ENCODE peak calls at places on chromosomes 5 and 9, in ten cellular contexts. One of them, this sample, is unnamed.

GRCh38 chr5:115160975-115161475 is 8.7 kb downstream of the TRIM36 start:
- DNase-seq in kidney epithelial cell: no peak
- DNase-seq in spleen: no peak
- DNase-seq in BE2C: no peak
- DNase-seq in breast epithelium: no peak
- DNase-seq in CD8-positive, alpha-beta T cell: no peak
- DNase-seq in coronary artery: no peak
- DNase-seq in foreskin fibroblast: no peak
- DNase-seq in heart left ventricle: no peak
- DNase-seq in astrocyte of the spinal cord: no peak
- DNase-seq in this sample: no peak

GRCh38 chr5:68010740-68011139 is 204.8 kb upstream of the PIK3R1 start:
- DNase-seq in heart left ventricle: no peak
- DNase-seq in spleen: no peak
- DNase-seq in kidney epithelial cell: no peak
- DNase-seq in breast epithelium: no peak
- DNase-seq in CD8-positive, alpha-beta T cell: no peak
- DNase-seq in coronary artery: no peak
- DNase-seq in BE2C: no peak
- DNase-seq in astrocyte of the spinal cord: no peak
- DNase-seq in foreskin fibroblast: no peak
- DNase-seq in this sample: no peak

GRCh38 chr5:154543380-154543779 is 65.4 kb upstream of the HAND1 start:
- DNase-seq in heart left ventricle: no peak
- DNase-seq in coronary artery: no peak
- DNase-seq in breast epithelium: no peak
- DNase-seq in BE2C: no peak
- DNase-seq in astrocyte of the spinal cord: peak
- DNase-seq in CD8-positive, alpha-beta T cell: no peak
- DNase-seq in spleen: no peak
- DNase-seq in foreskin fibroblast: no peak
- DNase-seq in kidney epithelial cell: no peak
- DNase-seq in this sample: peak

GRCh38 chr9:110748251-110748893 is 79.8 kb downstream of the MUSK start:
- DNase-seq in foreskin fibroblast: peak
- DNase-seq in kidney epithelial cell: no peak
- DNase-seq in spleen: no peak
- DNase-seq in coronary artery: no peak
- DNase-seq in BE2C: no peak
- DNase-seq in heart left ventricle: no peak
- DNase-seq in breast epithelium: no peak
- DNase-seq in astrocyte of the spinal cord: no peak
- DNase-seq in CD8-positive, alpha-beta T cell: no peak
- DNase-seq in this sample: no peak

GRCh38 chr9:132516911-132517310 is 65.5 kb upstream of the BARHL1 start:
- DNase-seq in heart left ventricle: no peak
- DNase-seq in CD8-positive, alpha-beta T cell: no peak
- DNase-seq in foreskin fibroblast: no peak
- DNase-seq in astrocyte of the spinal cord: no peak
- DNase-seq in coronary artery: no peak
- DNase-seq in BE2C: no peak
- DNase-seq in breast epithelium: no peak
- DNase-seq in spleen: no peak
- DNase-seq in kidney epithelial cell: no peak
- DNase-seq in this sample: no peak

GRCh38 chr9:93365427-93366118 is 85.9 kb upstream of the FAM120A start:
- DNase-seq in CD8-positive, alpha-beta T cell: no peak
- DNase-seq in astrocyte of the spinal cord: no peak
- DNase-seq in coronary artery: no peak
- DNase-seq in foreskin fibroblast: no peak
- DNase-seq in kidney epithelial cell: no peak
- DNase-seq in breast epithelium: no peak
- DNase-seq in spleen: no peak
- DNase-seq in BE2C: no peak
- DNase-seq in heart left ventricle: no peak
- DNase-seq in this sample: no peak

GRCh38 chr9:35972093-35972492 is 14.1 kb upstream of the OR2S2 start:
- DNase-seq in BE2C: no peak
- DNase-seq in kidney epithelial cell: no peak
- DNase-seq in coronary artery: no peak
- DNase-seq in breast epithelium: no peak
- DNase-seq in astrocyte of the spinal cord: no peak
- DNase-seq in CD8-positive, alpha-beta T cell: no peak
- DNase-seq in heart left ventricle: peak
- DNase-seq in spleen: no peak
- DNase-seq in foreskin fibroblast: peak
- DNase-seq in this sample: no peak

GRCh38 chr9:36550135-36550534 is 22.6 kb upstream of the MELK start:
- DNase-seq in CD8-positive, alpha-beta T cell: no peak
- DNase-seq in BE2C: no peak
- DNase-seq in kidney epithelial cell: no peak
- DNase-seq in coronary artery: no peak
- DNase-seq in heart left ventricle: no peak
- DNase-seq in spleen: no peak
- DNase-seq in astrocyte of the spinal cord: no peak
- DNase-seq in foreskin fibroblast: no peak
- DNase-seq in breast epithelium: no peak
- DNase-seq in this sample: no peak

GRCh38 chr9:31847963-31848362 is 536.5 kb upstream of the ACO1 start:
- DNase-seq in breast epithelium: no peak
- DNase-seq in heart left ventricle: no peak
- DNase-seq in foreskin fibroblast: no peak
- DNase-seq in astrocyte of the spinal cord: no peak
- DNase-seq in kidney epithelial cell: no peak
- DNase-seq in CD8-positive, alpha-beta T cell: no peak
- DNase-seq in spleen: no peak
- DNase-seq in coronary artery: no peak
- DNase-seq in BE2C: no peak
- DNase-seq in this sample: no peak

GRCh38 chr9:31854187-31854586 is 530.3 kb upstream of the ACO1 start:
- DNase-seq in astrocyte of the spinal cord: no peak
- DNase-seq in spleen: peak
- DNase-seq in CD8-positive, alpha-beta T cell: no peak
- DNase-seq in BE2C: no peak
- DNase-seq in coronary artery: no peak
- DNase-seq in heart left ventricle: no peak
- DNase-seq in foreskin fibroblast: no peak
- DNase-seq in kidney epithelial cell: no peak
- DNase-seq in breast epithelium: no peak
- DNase-seq in this sample: no peak

DNA sequence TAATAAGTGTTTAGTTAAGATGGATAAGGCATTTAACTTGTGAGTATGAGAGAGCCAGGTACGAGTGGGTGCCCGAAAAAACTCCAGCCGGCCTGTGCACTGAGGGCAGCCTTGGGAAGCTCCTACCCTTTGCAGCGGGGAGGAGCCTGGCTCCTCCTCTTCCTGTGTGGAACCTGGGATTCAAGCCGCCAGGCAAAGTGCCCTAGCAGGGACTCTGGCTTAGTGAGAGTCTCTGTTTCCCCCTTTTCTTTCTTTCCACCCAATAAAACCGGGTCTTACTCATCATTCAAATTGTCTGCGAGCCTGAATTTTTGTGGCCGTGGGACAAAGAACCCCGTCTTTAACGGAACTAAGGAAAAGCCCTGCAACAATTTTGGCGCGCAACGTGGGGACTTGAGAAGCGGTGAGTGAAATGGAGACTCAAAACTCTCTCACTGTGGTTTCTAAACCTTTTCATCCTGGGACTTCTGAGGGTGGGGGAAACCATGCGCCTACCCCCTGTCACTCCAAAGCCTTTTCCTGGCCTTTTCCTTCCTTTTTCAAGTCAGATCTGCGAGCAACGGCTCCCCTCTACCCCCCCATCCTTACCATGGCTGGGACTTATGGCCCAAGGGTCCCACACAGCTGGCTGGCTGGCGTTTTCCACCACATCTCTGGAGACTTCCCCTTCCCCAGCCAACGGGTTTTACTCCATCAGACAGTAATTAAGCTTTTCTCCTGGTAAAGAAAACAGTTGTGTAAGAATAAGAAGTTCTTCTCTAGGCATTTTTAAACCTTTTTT is 535.7 kb upstream of the ACO1 start:
- DNase-seq in BE2C: no peak
- DNase-seq in coronary artery: no peak
- DNase-seq in breast epithelium: no peak
- DNase-seq in foreskin fibroblast: no peak
- DNase-seq in CD8-positive, alpha-beta T cell: no peak
- DNase-seq in astrocyte of the spinal cord: no peak
- DNase-seq in spleen: no peak
- DNase-seq in kidney epithelial cell: no peak
- DNase-seq in heart left ventricle: no peak
- DNase-seq in this sample: no peak
- H3K4me3 ChIP-seq in BE2C: no peak
- H3K4me3 ChIP-seq in coronary artery: no peak
- H3K4me3 ChIP-seq in breast epithelium: no peak
- H3K4me3 ChIP-seq in foreskin fibroblast: no peak
- H3K4me3 ChIP-seq in CD8-positive, alpha-beta T cell: no peak
- H3K4me3 ChIP-seq in astrocyte of the spinal cord: no peak
- H3K4me3 ChIP-seq in spleen: no peak
- H3K4me3 ChIP-seq in kidney epithelial cell: no peak
- H3K4me3 ChIP-seq in heart left ventricle: no peak
- H3K4me3 ChIP-seq in this sample: no peak

GRCh38 chr5:133612021-133612860 is at the start of gene FSTL4:
- DNase-seq in spleen: peak
- DNase-seq in astrocyte of the spinal cord: no peak
- DNase-seq in BE2C: peak
- DNase-seq in breast epithelium: no peak
- DNase-seq in CD8-positive, alpha-beta T cell: no peak
- DNase-seq in heart left ventricle: no peak
- DNase-seq in kidney epithelial cell: no peak
- DNase-seq in foreskin fibroblast: no peak
- DNase-seq in coronary artery: no peak
- DNase-seq in this sample: no peak

GRCh38 chr5:133613184-133613583 is 843 bp upstream of the FSTL4 start:
- DNase-seq in coronary artery: no peak
- DNase-seq in kidney epithelial cell: no peak
- DNase-seq in spleen: no peak
- DNase-seq in CD8-positive, alpha-beta T cell: no peak
- DNase-seq in heart left ventricle: no peak
- DNase-seq in BE2C: no peak
- DNase-seq in astrocyte of the spinal cord: no peak
- DNase-seq in foreskin fibroblast: no peak
- DNase-seq in breast epithelium: no peak
- DNase-seq in this sample: no peak

GRCh38 chr5:133611357-133612020 is 852 bp downstream of the FSTL4 start:
- DNase-seq in spleen: no peak
- DNase-seq in kidney epithelial cell: no peak
- DNase-seq in CD8-positive, alpha-beta T cell: no peak
- DNase-seq in heart left ventricle: no peak
- DNase-seq in BE2C: peak
- DNase-seq in foreskin fibroblast: no peak
- DNase-seq in coronary artery: no peak
- DNase-seq in breast epithelium: no peak
- DNase-seq in astrocyte of the spinal cord: no peak
- DNase-seq in this sample: no peak

GRCh38 chr5:133613743-133614142 is 1.4 kb upstream of the FSTL4 start:
- DNase-seq in kidney epithelial cell: no peak
- DNase-seq in CD8-positive, alpha-beta T cell: no peak
- DNase-seq in BE2C: no peak
- DNase-seq in coronary artery: no peak
- DNase-seq in foreskin fibroblast: no peak
- DNase-seq in spleen: no peak
- DNase-seq in heart left ventricle: no peak
- DNase-seq in astrocyte of the spinal cord: no peak
- DNase-seq in breast epithelium: no peak
- DNase-seq in this sample: no peak

DNA sequence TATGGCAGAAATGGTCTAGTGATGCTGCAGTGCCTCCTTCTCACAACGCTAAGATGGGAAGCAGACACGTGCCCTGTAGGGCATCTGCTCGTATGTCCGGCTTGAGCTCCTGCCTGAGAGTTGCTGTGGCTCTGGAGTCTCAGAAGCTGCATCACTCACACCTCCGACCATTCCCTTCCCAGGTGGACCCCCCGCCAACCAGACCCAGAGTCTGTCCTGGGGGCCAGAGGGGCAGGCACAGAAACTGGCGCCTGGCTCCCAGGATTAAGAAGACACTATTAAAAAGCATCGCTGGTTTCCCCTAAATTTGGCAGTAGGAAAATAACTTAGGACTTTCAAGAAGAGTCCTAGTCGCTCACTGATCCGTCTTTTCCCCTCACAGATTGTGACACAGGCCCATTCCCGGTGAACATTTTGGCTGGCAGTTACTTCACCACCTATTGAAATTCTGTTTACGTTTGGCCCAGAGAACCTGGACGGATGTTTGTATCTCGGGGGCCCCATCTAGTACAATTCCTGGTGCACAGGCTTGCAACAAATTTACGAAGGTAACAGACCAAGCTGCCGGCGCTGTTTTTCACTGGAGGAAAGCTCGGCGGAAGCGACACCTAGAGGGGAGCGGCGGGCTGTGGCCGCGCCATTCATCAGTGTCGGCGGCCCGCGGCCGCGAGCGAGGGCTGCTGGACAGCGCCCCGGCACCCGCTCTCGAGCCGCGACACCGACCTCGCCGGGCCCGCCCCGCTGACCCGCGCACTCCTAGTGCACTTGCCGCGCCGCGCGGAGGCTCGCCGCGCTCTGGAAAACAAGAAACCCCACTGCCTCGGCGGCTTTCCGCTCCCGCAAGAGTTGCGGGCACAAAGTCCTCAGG is 1.6 kb downstream of the FSTL4 start:
- DNase-seq in CD8-positive, alpha-beta T cell: no peak
- DNase-seq in astrocyte of the spinal cord: peak
- DNase-seq in BE2C: peak
- DNase-seq in breast epithelium: peak
- DNase-seq in coronary artery: no peak
- DNase-seq in kidney epithelial cell: no peak
- DNase-seq in heart left ventricle: peak
- DNase-seq in foreskin fibroblast: peak
- DNase-seq in spleen: peak
- DNase-seq in this sample: peak
- TF ChIP-seq CTCF in CD8-positive, alpha-beta T cell: no peak
- TF ChIP-seq CTCF in astrocyte of the spinal cord: peak
- TF ChIP-seq CTCF in BE2C: peak
- TF ChIP-seq CTCF in breast epithelium: no peak
- TF ChIP-seq CTCF in coronary artery: peak
- TF ChIP-seq CTCF in kidney epithelial cell: peak
- TF ChIP-seq CTCF in heart left ventricle: peak
- TF ChIP-seq CTCF in foreskin fibroblast: peak
- TF ChIP-seq CTCF in spleen: no peak
- TF ChIP-seq CTCF in this sample: peak

GRCh38 chr5:141557681-141558136 is 61.1 kb downstream of the DIAPH1 start:
- DNase-seq in heart left ventricle: peak
- DNase-seq in astrocyte of the spinal cord: peak
- DNase-seq in kidney epithelial cell: peak
- DNase-seq in breast epithelium: peak
- DNase-seq in CD8-positive, alpha-beta T cell: peak
- DNase-seq in coronary artery: peak
- DNase-seq in foreskin fibroblast: peak
- DNase-seq in spleen: peak
- DNase-seq in BE2C: peak
- DNase-seq in this sample: peak
- H3K4me3 ChIP-seq in heart left ventricle: peak
- H3K4me3 ChIP-seq in astrocyte of the spinal cord: peak
- H3K4me3 ChIP-seq in kidney epithelial cell: no peak
- H3K4me3 ChIP-seq in breast epithelium: no peak
- H3K4me3 ChIP-seq in CD8-positive, alpha-beta T cell: no peak
- H3K4me3 ChIP-seq in coronary artery: peak
- H3K4me3 ChIP-seq in foreskin fibroblast: peak
- H3K4me3 ChIP-seq in spleen: no peak
- H3K4me3 ChIP-seq in BE2C: peak
- H3K4me3 ChIP-seq in this sample: peak

GRCh38 chr5:9338796-9339195 is 207.1 kb downstream of the SEMA5A start:
- DNase-seq in breast epithelium: no peak
- DNase-seq in coronary artery: no peak
- DNase-seq in BE2C: no peak
- DNase-seq in spleen: no peak
- DNase-seq in astrocyte of the spinal cord: no peak
- DNase-seq in foreskin fibroblast: no peak
- DNase-seq in CD8-positive, alpha-beta T cell: no peak
- DNase-seq in kidney epithelial cell: no peak
- DNase-seq in heart left ventricle: no peak
- DNase-seq in this sample: no peak

GRCh38 chr5:9337908-9338307 is 208.0 kb downstream of the SEMA5A start:
- DNase-seq in heart left ventricle: no peak
- DNase-seq in breast epithelium: no peak
- DNase-seq in coronary artery: no peak
- DNase-seq in astrocyte of the spinal cord: peak
- DNase-seq in kidney epithelial cell: no peak
- DNase-seq in spleen: no peak
- DNase-seq in foreskin fibroblast: peak
- DNase-seq in BE2C: no peak
- DNase-seq in CD8-positive, alpha-beta T cell: no peak
- DNase-seq in this sample: peak

GRCh38 chr5:9342161-9342787 is 203.6 kb downstream of the SEMA5A start:
- DNase-seq in breast epithelium: no peak
- DNase-seq in kidney epithelial cell: no peak
- DNase-seq in astrocyte of the spinal cord: no peak
- DNase-seq in heart left ventricle: no peak
- DNase-seq in CD8-positive, alpha-beta T cell: no peak
- DNase-seq in foreskin fibroblast: no peak
- DNase-seq in coronary artery: no peak
- DNase-seq in BE2C: no peak
- DNase-seq in spleen: no peak
- DNase-seq in this sample: no peak

GRCh38 chr5:9340095-9340494 is 205.8 kb downstream of the SEMA5A start:
- DNase-seq in CD8-positive, alpha-beta T cell: no peak
- DNase-seq in coronary artery: no peak
- DNase-seq in breast epithelium: no peak
- DNase-seq in heart left ventricle: peak
- DNase-seq in kidney epithelial cell: no peak
- DNase-seq in spleen: no peak
- DNase-seq in BE2C: no peak
- DNase-seq in foreskin fibroblast: peak
- DNase-seq in astrocyte of the spinal cord: peak
- DNase-seq in this sample: peak

GRCh38 chr5:9339206-9339818 is 206.6 kb downstream of the SEMA5A start:
- DNase-seq in CD8-positive, alpha-beta T cell: no peak
- DNase-seq in spleen: no peak
- DNase-seq in coronary artery: no peak
- DNase-seq in BE2C: peak
- DNase-seq in astrocyte of the spinal cord: no peak
- DNase-seq in breast epithelium: no peak
- DNase-seq in kidney epithelial cell: no peak
- DNase-seq in heart left ventricle: no peak
- DNase-seq in foreskin fibroblast: peak
- DNase-seq in this sample: no peak
- TF ChIP-seq CTCF in CD8-positive, alpha-beta T cell: no peak
- TF ChIP-seq CTCF in spleen: no peak
- TF ChIP-seq CTCF in coronary artery: no peak
- TF ChIP-seq CTCF in BE2C: peak
- TF ChIP-seq CTCF in astrocyte of the spinal cord: peak
- TF ChIP-seq CTCF in breast epithelium: no peak
- TF ChIP-seq CTCF in kidney epithelial cell: peak
- TF ChIP-seq CTCF in heart left ventricle: no peak
- TF ChIP-seq CTCF in foreskin fibroblast: peak
- TF ChIP-seq CTCF in this sample: peak